ENCODE peak calls at places on chromosome 9, in five cellular contexts. X is NT2/D1, V is NCI-H1092, B is head of caudate nucleus, P is kidney tubule cell. D is an unnamed sample.

GRCh38 chr9:136692190-136693134 is 5.2 kb upstream of the AGPAT2 start:
- DNase-seq in X (no peak), V (no peak), B (no peak), P (no peak), D (no peak)

GRCh38 chr9:133750927-133751649 is 12.9 kb upstream of the SARDH start:
- DNase-seq in X (no peak), V (no peak), B (no peak), P (no peak), D (no peak)

GRCh38 chr9:265209-265900 is 50.7 kb downstream of the DOCK8 start:
- DNase-seq in X (no peak), V (no peak), B (no peak), P (no peak), D (no peak)

GRCh38 chr9:89844535-89844934 is 239.7 kb downstream of the GADD45G start:
- DNase-seq in X (no peak), V (peak), B (no peak), P (no peak), D (no peak)

GRCh38 chr9:26260238-26260637 is 582.0 kb upstream of the TUSC1 start:
- DNase-seq in X (no peak), V (no peak), B (no peak), P (peak), D (no peak)

GRCh38 chr9:93092171-93092991 is 3.6 kb upstream of the CARD19 start:
- DNase-seq in X (no peak), V (no peak), B (no peak), P (no peak), D (no peak)

GRCh38 chr9:134410078-134410834 is 84.0 kb downstream of the RXRA start:
- DNase-seq in X (no peak), V (no peak), B (no peak), P (no peak), D (no peak)

GRCh38 chr9:126303488-126303887 is 23.1 kb upstream of the MVB12B start:
- DNase-seq in X (no peak), V (no peak), B (no peak), P (no peak), D (no peak)

GRCh38 chr9:37667706-37668672 is 17.2 kb downstream of the FRMPD1 start:
- DNase-seq in X (peak), V (no peak), B (no peak), P (peak), D (no peak)

GRCh38 chr9:37582548-37583157 is 6.5 kb upstream of the FBXO10 start:
- DNase-seq in X (no peak), V (no peak), B (no peak), P (peak), D (no peak)

GRCh38 chr9:136225748-136226679 is 19.6 kb downstream of the QSOX2 start:
- DNase-seq in X (peak), V (peak), B (peak), P (peak), D (peak)

GRCh38 chr9:12426198-12426864 is 266.9 kb upstream of the TYRP1 start:
- DNase-seq in X (peak), V (peak), B (no peak), P (peak), D (no peak)

GRCh38 chr9:86183225-86183808 is 76.1 kb downstream of the C9orf153 start:
- DNase-seq in X (no peak), V (no peak), B (no peak), P (peak), D (no peak)

GRCh38 chr9:38026840-38027527 is 42.0 kb downstream of the SHB start:
- DNase-seq in X (no peak), V (no peak), B (peak), P (peak), D (no peak)

GRCh38 chr9:136216541-136217240 is 11.8 kb upstream of the LHX3 start:
- DNase-seq in X (no peak), V (no peak), B (no peak), P (no peak), D (no peak)

GRCh38 chr9:38172601-38173000 is 103.6 kb upstream of the SHB start:
- DNase-seq in X (peak), V (no peak), B (no peak), P (no peak), D (no peak)

GRCh38 chr9:130772185-130772584 is 62.9 kb upstream of the ABL1 start:
- DNase-seq in X (no peak), V (no peak), B (no peak), P (no peak), D (no peak)

GRCh38 chr9:16816006-16816405 is 54.5 kb downstream of the BNC2 start:
- DNase-seq in X (no peak), V (peak), B (no peak), P (no peak), D (no peak)

GRCh38 chr9:116116411-116116810 is 37.2 kb upstream of the PAPPA start:
- DNase-seq in X (no peak), V (no peak), B (no peak), P (no peak), D (no peak)

GRCh38 chr9:100206899-100207298 is 107.9 kb downstream of the INVS start:
- DNase-seq in X (no peak), V (no peak), B (no peak), P (peak), D (no peak)

GRCh38 chr9:94922691-94923107 is 196.2 kb downstream of the AOPEP start:
- DNase-seq in X (no peak), V (no peak), B (no peak), P (no peak), D (no peak)

GRCh38 chr9:130426883-130427282 is 17.9 kb upstream of the ASS1 start:
- DNase-seq in X (no peak), V (no peak), B (no peak), P (peak), D (peak)

GRCh38 chr9:91101598-91102168 is 260.0 kb downstream of the AUH start:
- DNase-seq in X (no peak), V (no peak), B (no peak), P (no peak), D (no peak)

GRCh38 chr9:114049453-114050225 is 28.5 kb downstream of the AMBP start:
- DNase-seq in X (no peak), V (no peak), B (no peak), P (no peak), D (no peak)

GRCh38 chr9:85192750-85193149 is 523.2 kb downstream of the NTRK2 start:
- DNase-seq in X (no peak), V (no peak), B (no peak), P (no peak), D (no peak)

GRCh38 chr9:72984990-72985389 is 32.1 kb upstream of the ALDH1A1 start:
- DNase-seq in X (no peak), V (no peak), B (peak), P (no peak), D (no peak)

GRCh38 chr9:80649001-80649420 is 1040.3 kb downstream of the TLE1 start:
- DNase-seq in X (no peak), V (no peak), B (no peak), P (peak), D (no peak)

GRCh38 chr9:93908591-93909241 is 46.4 kb downstream of the BARX1 start:
- DNase-seq in X (no peak), V (peak), B (no peak), P (no peak), D (peak)

GRCh38 chr9:91207481-91207888 is 154.2 kb downstream of the AUH start:
- DNase-seq in X (no peak), V (no peak), B (no peak), P (peak), D (no peak)

GRCh38 chr9:112860466-112860865 is 30.2 kb downstream of the SLC46A2 start:
- DNase-seq in X (no peak), V (no peak), B (no peak), P (no peak), D (no peak)

GRCh38 chr9:71984388-71985069 is 73.1 kb downstream of the C9orf85 start:
- DNase-seq in X (peak), V (no peak), B (no peak), P (peak), D (no peak)